ENCODE peak calls at places on chromosomes 1 and 21, in five cellular contexts. One of them, this sample, is unnamed.

GRCh38 chr1:225866061-225866844 is 15.9 kb downstream of the TMEM63A start:
- DNase-seq in stimulated activated naive CD4-positive, alpha-beta T cell: peak
- DNase-seq in stimulated activated CD8-positive, alpha-beta memory T cell treated with anti-CD3 and anti-CD28 coated beads, Interleukin-7, amount 100 ng/mL, for 1 hour: peak
- DNase-seq in central memory CD8-positive, alpha-beta T cell: peak
- DNase-seq in NCI-H146: no peak
- DNase-seq in this sample: no peak

GRCh38 chr1:230144765-230145504 is 77.9 kb downstream of the GALNT2 start:
- DNase-seq in stimulated activated naive CD4-positive, alpha-beta T cell: no peak
- DNase-seq in central memory CD8-positive, alpha-beta T cell: no peak
- DNase-seq in NCI-H146: no peak
- DNase-seq in stimulated activated CD8-positive, alpha-beta memory T cell treated with anti-CD3 and anti-CD28 coated beads, Interleukin-7, amount 100 ng/mL, for 1 hour: no peak
- DNase-seq in this sample: no peak

GRCh38 chr1:243791586-243792267 is 58.3 kb downstream of the AKT3 start:
- DNase-seq in NCI-H146: no peak
- DNase-seq in stimulated activated naive CD4-positive, alpha-beta T cell: no peak
- DNase-seq in central memory CD8-positive, alpha-beta T cell: no peak
- DNase-seq in stimulated activated CD8-positive, alpha-beta memory T cell treated with anti-CD3 and anti-CD28 coated beads, Interleukin-7, amount 100 ng/mL, for 1 hour: no peak
- DNase-seq in this sample: no peak

GRCh38 chr1:203178083-203178482 is 2.5 kb upstream of the MYBPH start:
- DNase-seq in central memory CD8-positive, alpha-beta T cell: no peak
- DNase-seq in stimulated activated CD8-positive, alpha-beta memory T cell treated with anti-CD3 and anti-CD28 coated beads, Interleukin-7, amount 100 ng/mL, for 1 hour: no peak
- DNase-seq in stimulated activated naive CD4-positive, alpha-beta T cell: no peak
- DNase-seq in NCI-H146: peak
- DNase-seq in this sample: no peak

GRCh38 chr1:78340006-78340405 is 150.8 kb upstream of the PTGFR start:
- DNase-seq in NCI-H146: no peak
- DNase-seq in stimulated activated naive CD4-positive, alpha-beta T cell: no peak
- DNase-seq in stimulated activated CD8-positive, alpha-beta memory T cell treated with anti-CD3 and anti-CD28 coated beads, Interleukin-7, amount 100 ng/mL, for 1 hour: no peak
- DNase-seq in central memory CD8-positive, alpha-beta T cell: no peak
- DNase-seq in this sample: no peak

GRCh38 chr1:57551476-57551875 is 127.6 kb upstream of the DAB1 start:
- DNase-seq in central memory CD8-positive, alpha-beta T cell: no peak
- DNase-seq in stimulated activated CD8-positive, alpha-beta memory T cell treated with anti-CD3 and anti-CD28 coated beads, Interleukin-7, amount 100 ng/mL, for 1 hour: no peak
- DNase-seq in stimulated activated naive CD4-positive, alpha-beta T cell: no peak
- DNase-seq in NCI-H146: no peak
- DNase-seq in this sample: no peak

GRCh38 chr1:42183646-42184268 is 19.2 kb upstream of the GUCA2A start:
- DNase-seq in central memory CD8-positive, alpha-beta T cell: no peak
- DNase-seq in stimulated activated CD8-positive, alpha-beta memory T cell treated with anti-CD3 and anti-CD28 coated beads, Interleukin-7, amount 100 ng/mL, for 1 hour: no peak
- DNase-seq in stimulated activated naive CD4-positive, alpha-beta T cell: no peak
- DNase-seq in NCI-H146: no peak
- DNase-seq in this sample: no peak

GRCh38 chr1:38817958-38818705 is 41.4 kb downstream of the RRAGC start:
- DNase-seq in central memory CD8-positive, alpha-beta T cell: peak
- DNase-seq in stimulated activated naive CD4-positive, alpha-beta T cell: no peak
- DNase-seq in stimulated activated CD8-positive, alpha-beta memory T cell treated with anti-CD3 and anti-CD28 coated beads, Interleukin-7, amount 100 ng/mL, for 1 hour: peak
- DNase-seq in NCI-H146: no peak
- DNase-seq in this sample: peak

GRCh38 chr21:36504067-36505058 is 24.4 kb upstream of the CLDN14 start:
- DNase-seq in stimulated activated CD8-positive, alpha-beta memory T cell treated with anti-CD3 and anti-CD28 coated beads, Interleukin-7, amount 100 ng/mL, for 1 hour: no peak
- DNase-seq in stimulated activated naive CD4-positive, alpha-beta T cell: peak
- DNase-seq in NCI-H146: peak
- DNase-seq in central memory CD8-positive, alpha-beta T cell: no peak
- DNase-seq in this sample: no peak